ENCODE peak calls at places on chromosome 14, in ten cellular contexts. A, E, M, Q, S, J, B, K, L and T are unnamed samples.
A peak's percentile ranks its signal among the peaks of the same experiment; 100 is the strongest.

GRCh38 chr14:63692309-63693020 is 35.4 kb downstream of the SGPP1 start:
- DNase-seq in M (no peak), L (peak; percentile 10), S (peak; percentile 31), Q (no peak), J (no peak), E (no peak), K (no peak), A (no peak), B (no peak), T (no peak)

GRCh38 chr14:81435048-81435577 is 35.0 kb upstream of the STON2 start:
- DNase-seq in Q (no peak), J (no peak), B (no peak), K (peak; percentile 49), L (no peak), A (no peak), E (no peak), S (no peak), M (no peak), T (no peak)

GRCh38 chr14:30210630-30211029 is 283.0 kb upstream of the PRKD1 start:
- DNase-seq in K (no peak), B (no peak), L (no peak), Q (no peak), S (peak; percentile 62), J (no peak), E (no peak), M (no peak), A (no peak), T (no peak)

GRCh38 chr14:67746927-67747326 is 45.2 kb downstream of the RDH12 start:
- DNase-seq in J (no peak), B (no peak), K (no peak), Q (no peak), A (no peak), E (no peak), L (no peak), M (no peak), S (no peak), T (no peak)

GRCh38 chr14:61439779-61440418 is 118.5 kb downstream of the PRKCH start:
- DNase-seq in K (no peak), S (no peak), M (no peak), B (no peak), Q (no peak), E (no peak), A (no peak), L (no peak), J (no peak), T (no peak)

GRCh38 chr14:29724991-29725390 is 202.7 kb downstream of the PRKD1 start:
- DNase-seq in S (peak; percentile 63), A (no peak), L (no peak), E (no peak), J (no peak), M (no peak), Q (no peak), K (no peak), B (no peak), T (no peak)

GRCh38 chr14:29741909-29742401 is 185.7 kb downstream of the PRKD1 start:
- DNase-seq in Q (no peak), A (no peak), K (no peak), B (no peak), S (peak; percentile 57), L (no peak), J (no peak), M (no peak), E (no peak), T (no peak)

GRCh38 chr14:105883066-105884005 is 357.0 kb downstream of the TMEM121 start:
- DNase-seq in J (peak; percentile 49), S (no peak), M (peak; percentile 17), A (no peak), K (no peak), E (peak; percentile 5), B (peak; percentile 5), L (peak; percentile 38), Q (no peak), T (peak; percentile 42)

GRCh38 chr14:89351364-89351957 is 65.6 kb downstream of the FOXN3 start:
- DNase-seq in L (peak; percentile 76), S (peak; percentile 42), A (peak; percentile 75), M (peak; percentile 76), E (no peak), K (no peak), J (no peak), B (peak; percentile 25), Q (no peak), T (peak; percentile 49)

GRCh38 chr14:73342670-73343069 is 105.4 kb downstream of the PAPLN start:
- DNase-seq in K (no peak), L (no peak), A (no peak), Q (no peak), B (no peak), J (no peak), E (no peak), S (no peak), M (no peak), T (no peak)

GRCh38 chr14:84937044-84937443 is 592.9 kb upstream of the FLRT2 start:
- DNase-seq in S (no peak), A (no peak), K (no peak), B (no peak), Q (no peak), E (no peak), L (no peak), M (no peak), J (no peak), T (no peak)

GRCh38 chr14:99789581-99789980 is 3.6 kb upstream of the EML1 start:
- DNase-seq in J (no peak), A (no peak), S (no peak), B (no peak), L (no peak), Q (no peak), K (no peak), E (no peak), M (no peak), T (no peak)

GRCh38 chr14:99790201-99790977 is 2.8 kb upstream of the EML1 start:
- DNase-seq in B (no peak), J (no peak), Q (no peak), A (no peak), E (no peak), L (no peak), K (no peak), S (no peak), M (no peak), T (no peak)

GRCh38 chr14:99786423-99787051 is 6.7 kb upstream of the EML1 start:
- DNase-seq in J (no peak), S (no peak), Q (no peak), M (no peak), E (no peak), B (no peak), A (no peak), L (no peak), K (no peak), T (no peak)

GRCh38 chr14:99790978-99791376 is 2.2 kb upstream of the EML1 start:
- DNase-seq in L (no peak), S (no peak), Q (no peak), B (no peak), J (no peak), E (no peak), M (no peak), A (no peak), K (no peak), T (peak; percentile 90)

GRCh38 chr14:99788713-99789112 is 4.5 kb upstream of the EML1 start:
- DNase-seq in Q (no peak), E (no peak), J (no peak), K (no peak), B (no peak), A (no peak), S (no peak), M (no peak), L (no peak), T (no peak)
- H3K27ac ChIP-seq in Q (no peak overlapping the region), E (no peak overlapping the region), J (no peak overlapping the region), K (no peak overlapping the region), B (no peak overlapping the region), A (no peak overlapping the region), S (no peak overlapping the region), M (no peak overlapping the region), L (no peak overlapping the region), T (no peak overlapping the region)

DNA sequence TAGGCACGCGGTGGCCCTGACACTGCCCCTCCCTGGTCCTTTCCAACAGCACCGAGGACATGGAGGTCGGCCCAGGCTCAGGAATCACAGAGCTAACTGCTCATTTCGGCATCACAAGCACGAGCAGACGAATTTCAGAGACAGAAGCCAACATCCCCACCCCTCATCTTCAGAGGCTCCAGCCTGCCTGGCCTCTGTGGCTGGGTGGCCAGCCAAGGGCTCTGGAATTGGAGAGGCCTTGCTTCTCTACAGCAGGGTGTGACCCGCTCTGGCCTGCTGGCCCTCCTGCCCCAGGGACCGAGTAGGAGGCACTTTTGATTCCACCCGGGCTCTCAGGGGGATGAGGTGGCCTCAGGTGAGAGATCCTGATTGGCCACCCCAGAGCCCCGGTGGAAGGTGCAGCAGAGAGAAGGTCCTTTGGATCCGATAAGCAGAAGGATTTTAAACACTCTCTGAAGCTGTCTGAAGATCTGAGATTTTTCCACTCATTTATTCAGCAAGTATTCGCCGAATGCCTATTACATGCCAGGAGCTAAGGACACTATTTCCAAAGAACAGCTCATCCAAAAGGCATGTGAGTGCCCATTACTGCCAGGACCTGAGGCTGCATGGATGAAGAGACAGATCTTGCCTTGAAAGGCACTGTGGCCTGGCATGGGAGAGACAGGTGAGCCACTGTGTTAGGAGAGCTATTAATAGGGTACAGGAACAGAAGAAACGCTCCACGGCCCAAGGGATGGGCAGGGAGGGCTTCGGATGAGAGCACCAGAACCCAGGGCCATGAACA is 10.3 kb downstream of the BAG5 start:
- DNase-seq in L (peak; percentile 96), A (peak; percentile 91), M (no peak), K (no peak), Q (no peak), E (peak; percentile 75), S (peak; percentile 49), B (no peak), J (peak; percentile 80), T (peak; percentile 32)
- H3K27ac ChIP-seq in L (peak overlapping the region; percentile 51), A (peak overlapping the region; percentile 97), M (peak overlapping the region; percentile 76), K (no peak overlapping the region), Q (no peak overlapping the region), E (peak overlapping the region; percentile 85), S (no peak overlapping the region), B (no peak overlapping the region), J (peak overlapping the region; percentile 64), T (no peak overlapping the region)

DNA sequence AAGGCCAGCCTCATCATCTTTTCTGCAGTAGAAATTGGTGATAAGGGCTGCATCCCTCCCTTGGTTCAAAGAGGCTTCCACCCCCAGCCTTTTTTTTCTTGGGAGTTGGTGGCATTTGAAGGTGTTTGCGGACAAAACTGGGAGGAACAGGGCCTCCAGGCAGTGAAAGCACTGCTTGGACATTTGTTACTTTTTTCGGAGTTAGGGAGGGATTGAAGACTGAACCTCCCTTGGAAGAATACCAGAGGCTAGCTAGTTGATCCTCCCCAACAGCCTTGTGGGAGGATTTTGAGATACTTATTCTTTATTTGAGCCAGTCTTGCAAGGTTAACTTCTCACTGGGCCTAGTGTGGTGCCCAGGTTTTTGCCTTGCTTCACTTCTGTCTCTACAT is 3.2 kb downstream of the PABPN1 start:
- DNase-seq in K (no peak), B (no peak), E (no peak), J (no peak), L (no peak), A (no peak), Q (no peak), S (no peak), M (no peak), T (no peak)
- H3K27ac ChIP-seq in K (no peak overlapping the region), B (no peak overlapping the region), E (no peak overlapping the region), J (no peak overlapping the region), L (no peak overlapping the region), A (no peak overlapping the region), Q (no peak overlapping the region), S (no peak overlapping the region), M (no peak overlapping the region), T (no peak overlapping the region)

DNA sequence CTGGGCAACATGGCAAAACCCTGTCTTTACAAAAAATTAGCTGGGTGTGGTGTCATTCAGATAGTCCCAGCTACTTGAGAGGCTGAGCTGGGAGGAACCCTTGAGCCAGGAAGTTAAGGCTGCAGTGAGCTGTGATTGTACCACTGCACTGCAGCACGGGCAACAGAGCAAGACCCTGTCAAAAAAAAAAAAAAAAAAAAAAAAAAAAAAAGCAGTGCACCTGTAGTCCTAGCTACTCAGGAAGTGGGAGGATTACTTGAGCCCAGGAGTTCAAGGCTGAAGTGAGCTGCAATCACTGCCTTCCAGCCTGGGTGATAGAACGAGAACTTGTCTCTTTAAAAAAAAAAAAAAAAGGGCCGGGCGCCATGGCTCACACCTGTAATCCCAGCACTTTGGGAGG is 5.6 kb downstream of the REM2 start:
- DNase-seq in Q (no peak), K (no peak), L (no peak), A (no peak), S (no peak), M (no peak), J (no peak), E (no peak), B (no peak), T (no peak)
- H3K27ac ChIP-seq in Q (no peak overlapping the region), K (no peak overlapping the region), L (no peak overlapping the region), A (no peak overlapping the region), S (no peak overlapping the region), M (peak overlapping the region; percentile 86), J (no peak overlapping the region), E (no peak overlapping the region), B (no peak overlapping the region), T (no peak overlapping the region)